ENCODE peak calls at places on chromosomes 6 and 20, in five cellular contexts. One of them, this sample, is unnamed.

GRCh38 chr6:112153926-112154621 is 66.7 kb downstream of the FAM229B start:
- DNase-seq in fibroblast of lung: peak; percentile 62
- DNase-seq in CD8-positive, alpha-beta T cell: no peak
- DNase-seq in esophagus squamous epithelium: no peak
- DNase-seq in heart left ventricle: no peak
- DNase-seq in this sample: peak; percentile 63

GRCh38 chr6:84671188-84671587 is 93.2 kb downstream of the TBX18 start:
- DNase-seq in fibroblast of lung: no peak
- DNase-seq in esophagus squamous epithelium: no peak
- DNase-seq in CD8-positive, alpha-beta T cell: no peak
- DNase-seq in heart left ventricle: no peak
- DNase-seq in this sample: no peak

GRCh38 chr6:82959385-82959941 is 106.2 kb downstream of the UBE3D start:
- DNase-seq in esophagus squamous epithelium: no peak
- DNase-seq in fibroblast of lung: peak; percentile 11
- DNase-seq in CD8-positive, alpha-beta T cell: no peak
- DNase-seq in heart left ventricle: no peak
- DNase-seq in this sample: peak; percentile 45

GRCh38 chr6:156943167-156943566 is 166.0 kb downstream of the ARID1B start:
- DNase-seq in heart left ventricle: no peak
- DNase-seq in fibroblast of lung: no peak
- DNase-seq in esophagus squamous epithelium: no peak
- DNase-seq in CD8-positive, alpha-beta T cell: no peak
- DNase-seq in this sample: no peak

GRCh38 chr6:148192310-148192709 is 150.3 kb upstream of the SASH1 start:
- DNase-seq in esophagus squamous epithelium: no peak
- DNase-seq in heart left ventricle: no peak
- DNase-seq in CD8-positive, alpha-beta T cell: no peak
- DNase-seq in fibroblast of lung: no peak
- DNase-seq in this sample: peak; percentile 58

GRCh38 chr6:142918339-142919042 is 26.5 kb downstream of the HIVEP2 start:
- DNase-seq in fibroblast of lung: no peak
- DNase-seq in CD8-positive, alpha-beta T cell: no peak
- DNase-seq in heart left ventricle: no peak
- DNase-seq in esophagus squamous epithelium: no peak
- DNase-seq in this sample: no peak

GRCh38 chr6:17930321-17930993 is 57.0 kb downstream of the KIF13A start:
- DNase-seq in CD8-positive, alpha-beta T cell: no peak
- DNase-seq in heart left ventricle: no peak
- DNase-seq in fibroblast of lung: peak; percentile 52
- DNase-seq in esophagus squamous epithelium: no peak
- DNase-seq in this sample: peak; percentile 44

GRCh38 chr6:99152345-99152643 is 197.2 kb downstream of the FAXC start:
- DNase-seq in fibroblast of lung: no peak
- DNase-seq in heart left ventricle: no peak
- DNase-seq in CD8-positive, alpha-beta T cell: no peak
- DNase-seq in esophagus squamous epithelium: no peak
- DNase-seq in this sample: no peak

GRCh38 chr6:64100702-64101101 is 465.1 kb downstream of the PHF3 start:
- DNase-seq in heart left ventricle: no peak
- DNase-seq in CD8-positive, alpha-beta T cell: no peak
- DNase-seq in esophagus squamous epithelium: no peak
- DNase-seq in fibroblast of lung: no peak
- DNase-seq in this sample: no peak

GRCh38 chr20:35232575-35232974 is 6.1 kb downstream of the MMP24 start:
- DNase-seq in CD8-positive, alpha-beta T cell: no peak
- DNase-seq in heart left ventricle: no peak
- DNase-seq in esophagus squamous epithelium: no peak
- DNase-seq in fibroblast of lung: peak; percentile 5
- DNase-seq in this sample: peak; percentile 91

GRCh38 chr6:106188104-106188794 is 102.1 kb downstream of the PRDM1 start:
- DNase-seq in heart left ventricle: no peak
- DNase-seq in esophagus squamous epithelium: no peak
- DNase-seq in CD8-positive, alpha-beta T cell: no peak
- DNase-seq in fibroblast of lung: no peak
- DNase-seq in this sample: no peak

GRCh38 chr6:42030585-42031506 is 19.5 kb upstream of the TAF8 start:
- DNase-seq in CD8-positive, alpha-beta T cell: peak; percentile 43
- DNase-seq in heart left ventricle: peak; percentile 58
- DNase-seq in fibroblast of lung: peak; percentile 53
- DNase-seq in esophagus squamous epithelium: no peak
- DNase-seq in this sample: no peak

GRCh38 chr20:54132612-54133433 is 41.0 kb downstream of the CYP24A1 start:
- DNase-seq in CD8-positive, alpha-beta T cell: no peak
- DNase-seq in esophagus squamous epithelium: no peak
- DNase-seq in heart left ventricle: no peak
- DNase-seq in fibroblast of lung: peak; percentile 99
- DNase-seq in this sample: peak; percentile 90

GRCh38 chr6:20811112-20811746 is 277.0 kb downstream of the CDKAL1 start:
- DNase-seq in fibroblast of lung: peak; percentile 95
- DNase-seq in CD8-positive, alpha-beta T cell: no peak
- DNase-seq in esophagus squamous epithelium: no peak
- DNase-seq in heart left ventricle: no peak
- DNase-seq in this sample: peak; percentile 76

GRCh38 chr6:99307295-99307907 is 42.1 kb downstream of the FAXC start:
- DNase-seq in fibroblast of lung: no peak
- DNase-seq in heart left ventricle: no peak
- DNase-seq in CD8-positive, alpha-beta T cell: no peak
- DNase-seq in esophagus squamous epithelium: no peak
- DNase-seq in this sample: no peak

GRCh38 chr6:92577077-92577719 is 842.2 kb downstream of the EPHA7 start:
- DNase-seq in esophagus squamous epithelium: no peak
- DNase-seq in heart left ventricle: no peak
- DNase-seq in CD8-positive, alpha-beta T cell: no peak
- DNase-seq in fibroblast of lung: peak; percentile 55
- DNase-seq in this sample: no peak

GRCh38 chr6:4291453-4292403 is 156.4 kb upstream of the ECI2 start:
- DNase-seq in CD8-positive, alpha-beta T cell: no peak
- DNase-seq in esophagus squamous epithelium: no peak
- DNase-seq in heart left ventricle: peak; percentile 53
- DNase-seq in fibroblast of lung: peak; percentile 38
- DNase-seq in this sample: peak; percentile 62

GRCh38 chr20:43744121-43744520 is 17.3 kb upstream of the GTSF1L start:
- DNase-seq in fibroblast of lung: no peak
- DNase-seq in esophagus squamous epithelium: no peak
- DNase-seq in heart left ventricle: no peak
- DNase-seq in CD8-positive, alpha-beta T cell: peak; percentile 35
- DNase-seq in this sample: no peak

GRCh38 chr20:54133434-54134427 is 40.1 kb downstream of the CYP24A1 start:
- DNase-seq in CD8-positive, alpha-beta T cell: no peak
- DNase-seq in heart left ventricle: no peak
- DNase-seq in fibroblast of lung: peak; percentile 24
- DNase-seq in esophagus squamous epithelium: no peak
- DNase-seq in this sample: no peak

GRCh38 chr20:24785141-24785924 is 163.7 kb upstream of the CST7 start:
- DNase-seq in esophagus squamous epithelium: no peak
- DNase-seq in heart left ventricle: no peak
- DNase-seq in fibroblast of lung: peak; percentile 39
- DNase-seq in CD8-positive, alpha-beta T cell: no peak
- DNase-seq in this sample: no peak

DNA sequence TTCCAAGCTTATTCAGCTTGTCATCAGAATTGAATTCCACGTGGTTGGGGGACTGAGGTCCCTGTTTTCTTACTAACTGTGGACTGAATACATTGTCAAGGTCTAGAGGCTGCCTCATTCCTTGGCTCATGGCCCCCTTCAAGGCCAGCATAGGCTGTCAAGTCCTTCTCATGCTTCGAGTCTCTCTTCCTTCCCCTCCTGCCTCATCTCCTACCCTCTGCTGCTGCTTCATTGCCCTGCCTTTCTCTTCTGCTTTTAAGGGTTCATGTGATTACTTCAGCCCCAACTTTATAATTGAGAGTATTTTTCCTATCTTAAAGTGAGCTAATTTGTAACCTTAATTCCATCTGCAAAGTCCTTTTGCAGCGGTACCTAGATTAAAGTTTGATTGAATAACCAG is 27.6 kb upstream of the ZNF831 start:
- DNase-seq in fibroblast of lung: no peak
- DNase-seq in heart left ventricle: no peak
- DNase-seq in CD8-positive, alpha-beta T cell: no peak
- DNase-seq in esophagus squamous epithelium: no peak
- DNase-seq in this sample: no peak
- H3K9me3 ChIP-seq in fibroblast of lung: no peaks in the 10 kb centered on the region
- H3K9me3 ChIP-seq in heart left ventricle: no peaks in the 10 kb centered on the region
- H3K9me3 ChIP-seq in CD8-positive, alpha-beta T cell: no peaks in the 10 kb centered on the region
- H3K9me3 ChIP-seq in esophagus squamous epithelium: no peaks in the 10 kb centered on the region
- H3K9me3 ChIP-seq in this sample: no peaks in the 10 kb centered on the region

GRCh38 chr6:125749112-125749863 is at the start of gene HEY2:
- DNase-seq in fibroblast of lung: peak; percentile 78
- DNase-seq in CD8-positive, alpha-beta T cell: peak; percentile 66
- DNase-seq in heart left ventricle: peak; percentile 97
- DNase-seq in esophagus squamous epithelium: peak; percentile 37
- DNase-seq in this sample: peak; percentile 99
- TF ChIP-seq CTCF in fibroblast of lung: no peak
- TF ChIP-seq CTCF in CD8-positive, alpha-beta T cell: no peak
- TF ChIP-seq CTCF in heart left ventricle: peak; percentile 18
- TF ChIP-seq CTCF in esophagus squamous epithelium: peak; percentile 37
- TF ChIP-seq CTCF in this sample: no peak

GRCh38 chr6:168534265-168534664 is 93.3 kb downstream of the SMOC2 start:
- DNase-seq in heart left ventricle: peak; percentile 67
- DNase-seq in fibroblast of lung: no peak
- DNase-seq in esophagus squamous epithelium: no peak
- DNase-seq in CD8-positive, alpha-beta T cell: no peak
- DNase-seq in this sample: no peak
- H3K9me3 ChIP-seq in heart left ventricle: no peaks in the 10 kb centered on the region
- H3K9me3 ChIP-seq in fibroblast of lung: no peaks in the 10 kb centered on the region
- H3K9me3 ChIP-seq in esophagus squamous epithelium: no peaks in the 10 kb centered on the region
- H3K9me3 ChIP-seq in CD8-positive, alpha-beta T cell: no peaks in the 10 kb centered on the region
- H3K9me3 ChIP-seq in this sample: no peaks in the 10 kb centered on the region

DNA sequence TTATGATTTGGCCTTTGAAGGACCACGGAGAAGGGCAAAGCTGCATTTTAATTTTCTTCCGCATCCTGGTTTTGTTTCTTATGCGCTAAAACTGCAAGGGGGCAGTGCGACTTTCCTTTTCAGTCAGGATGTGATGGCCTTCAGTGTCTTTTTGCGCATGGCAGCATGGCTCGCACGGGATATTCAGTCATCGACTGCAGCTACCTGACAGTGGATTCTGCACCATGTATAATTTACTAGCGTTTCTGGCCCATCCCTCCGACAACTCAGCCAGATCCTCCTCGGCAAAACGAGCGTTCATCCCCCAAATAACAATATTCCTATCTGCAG is 2.2 kb downstream of the LAMP5 start:
- DNase-seq in CD8-positive, alpha-beta T cell: no peak
- DNase-seq in fibroblast of lung: no peak
- DNase-seq in heart left ventricle: no peak
- DNase-seq in esophagus squamous epithelium: no peak
- DNase-seq in this sample: no peak
- TF ChIP-seq CTCF in CD8-positive, alpha-beta T cell: no peak
- TF ChIP-seq CTCF in fibroblast of lung: no peak
- TF ChIP-seq CTCF in heart left ventricle: no peak
- TF ChIP-seq CTCF in esophagus squamous epithelium: no peak
- TF ChIP-seq CTCF in this sample: no peak

DNA sequence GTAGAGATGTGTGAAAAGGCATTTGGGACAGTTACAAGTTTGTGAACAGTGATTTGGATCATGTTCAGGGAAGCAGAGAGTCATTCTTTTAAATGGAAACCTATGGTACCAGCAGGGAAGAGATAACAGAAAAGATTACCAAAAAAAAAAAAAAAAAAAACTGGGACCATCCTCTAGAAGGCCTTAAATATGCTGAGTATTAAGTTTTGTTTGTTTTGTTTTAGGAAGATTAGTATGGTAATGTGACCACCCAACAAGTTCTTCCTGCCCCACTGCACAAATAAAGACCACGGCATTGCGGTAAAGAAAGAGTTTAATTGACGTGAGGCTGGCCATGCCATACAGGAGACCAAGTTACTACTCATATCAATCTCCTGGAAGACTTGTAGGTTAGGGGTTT is 946.2 kb downstream of the KIF16B start:
- DNase-seq in esophagus squamous epithelium: no peak
- DNase-seq in fibroblast of lung: no peak
- DNase-seq in heart left ventricle: no peak
- DNase-seq in CD8-positive, alpha-beta T cell: no peak
- DNase-seq in this sample: no peak
- H3K9me3 ChIP-seq in esophagus squamous epithelium: no peaks in the 10 kb centered on the region
- H3K9me3 ChIP-seq in fibroblast of lung: no peaks in the 10 kb centered on the region
- H3K9me3 ChIP-seq in heart left ventricle: no peaks in the 10 kb centered on the region
- H3K9me3 ChIP-seq in CD8-positive, alpha-beta T cell: no peaks in the 10 kb centered on the region
- H3K9me3 ChIP-seq in this sample: no peaks in the 10 kb centered on the region

GRCh38 chr6:161373905-161374451 is 100.1 kb upstream of the AGPAT4 start:
- DNase-seq in heart left ventricle: no peak
- DNase-seq in esophagus squamous epithelium: no peak
- DNase-seq in fibroblast of lung: peak; percentile 66
- DNase-seq in CD8-positive, alpha-beta T cell: no peak
- DNase-seq in this sample: peak; percentile 88

GRCh38 chr6:161369339-161369738 is 95.5 kb upstream of the AGPAT4 start:
- DNase-seq in esophagus squamous epithelium: no peak
- DNase-seq in CD8-positive, alpha-beta T cell: no peak
- DNase-seq in heart left ventricle: no peak
- DNase-seq in fibroblast of lung: peak; percentile 95
- DNase-seq in this sample: peak; percentile 96

GRCh38 chr6:161370882-161371281 is 97.0 kb upstream of the AGPAT4 start:
- DNase-seq in CD8-positive, alpha-beta T cell: peak; percentile 67
- DNase-seq in fibroblast of lung: peak; percentile 79
- DNase-seq in esophagus squamous epithelium: no peak
- DNase-seq in heart left ventricle: peak; percentile 46
- DNase-seq in this sample: peak; percentile 86

GRCh38 chr6:161374971-161375873 is 101.4 kb upstream of the AGPAT4 start:
- DNase-seq in CD8-positive, alpha-beta T cell: no peak
- DNase-seq in esophagus squamous epithelium: no peak
- DNase-seq in fibroblast of lung: peak; percentile 76
- DNase-seq in heart left ventricle: peak; percentile 46
- DNase-seq in this sample: peak; percentile 89

DNA sequence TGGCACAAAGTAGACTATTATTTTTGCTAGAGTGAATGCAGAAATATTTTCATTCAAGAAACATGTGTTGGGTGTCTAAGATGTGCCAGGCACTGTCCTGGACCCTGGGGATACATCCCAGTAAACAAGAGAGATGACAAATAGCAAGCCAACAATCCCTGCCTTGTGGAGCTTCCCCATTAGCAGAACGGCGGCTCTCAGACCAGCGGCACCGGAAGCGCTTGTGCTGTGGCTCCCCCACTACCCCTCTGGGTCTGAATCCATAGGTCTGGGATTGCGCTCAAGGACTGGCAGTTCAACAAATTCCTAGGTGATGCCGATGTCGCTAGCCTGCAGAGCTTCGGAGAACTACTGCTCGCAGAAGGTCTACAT is 98.5 kb upstream of the AGPAT4 start:
- DNase-seq in esophagus squamous epithelium: no peak
- DNase-seq in heart left ventricle: no peak
- DNase-seq in CD8-positive, alpha-beta T cell: no peak
- DNase-seq in fibroblast of lung: no peak
- DNase-seq in this sample: no peak
- TF ChIP-seq CTCF in esophagus squamous epithelium: no peak
- TF ChIP-seq CTCF in heart left ventricle: no peak
- TF ChIP-seq CTCF in CD8-positive, alpha-beta T cell: no peak
- TF ChIP-seq CTCF in fibroblast of lung: no peak
- TF ChIP-seq CTCF in this sample: no peak